ENCODE peak calls at places on chromosomes 5 and 9, in six cellular contexts. O is fibroblast of lung, D is AG04449, B is astrocyte of the cerebellum, H is A549, T is heart left ventricle. G is an unnamed sample.

GRCh38 chr9:127684576-127684975 is 22.2 kb upstream of the CFAP157 start:
- DNase-seq in O (peak; percentile 56), D (no peak), B (no peak), H (no peak), T (no peak), G (no peak)

GRCh38 chr5:33679791-33680190 is 212.0 kb downstream of the ADAMTS12 start:
- DNase-seq in O (peak; percentile 64), D (no peak), B (no peak), H (no peak), T (no peak), G (peak; percentile 68)

GRCh38 chr5:132437604-132438275 is 52.8 kb downstream of the IRF1 start:
- DNase-seq in O (peak; percentile 89), D (peak; percentile 85), B (no peak), H (peak; percentile 46), T (peak; percentile 86), G (peak; percentile 85)

GRCh38 chr9:1222511-1222910 is 172.4 kb downstream of the DMRT2 start:
- DNase-seq in O (peak; percentile 35), D (no peak), B (no peak), H (no peak), T (no peak), G (no peak)

GRCh38 chr5:35859101-35859661 is 2.5 kb downstream of the IL7R start:
- DNase-seq in O (peak; percentile 74), D (no peak), B (no peak), H (no peak), T (no peak), G (no peak)

GRCh38 chr9:2039294-2040180 is 24.4 kb downstream of the SMARCA2 start:
- DNase-seq in O (no peak), D (no peak), B (no peak), H (no peak), T (no peak), G (no peak)

GRCh38 chr5:113119271-113119924 is 142.8 kb downstream of the DCP2 start:
- DNase-seq in O (no peak), D (no peak), B (no peak), H (no peak), T (peak; percentile 70), G (no peak)

GRCh38 chr9:98379572-98379971 is 124.1 kb upstream of the TBC1D2 start:
- DNase-seq in O (no peak), D (no peak), B (no peak), H (no peak), T (no peak), G (no peak)

GRCh38 chr5:169148066-169148740 is 152.7 kb downstream of the SLIT3 start:
- DNase-seq in O (no peak), D (no peak), B (no peak), H (no peak), T (no peak), G (no peak)

GRCh38 chr5:67530609-67531255 is 334.1 kb upstream of the CD180 start:
- DNase-seq in O (peak; percentile 2), D (no peak), B (no peak), H (no peak), T (no peak), G (peak; percentile 20)

GRCh38 chr5:146947181-146947941 is 68.8 kb upstream of the PPP2R2B start:
- DNase-seq in O (no peak), D (no peak), B (no peak), H (peak; percentile 27), T (no peak), G (no peak)

GRCh38 chr5:155380480-155380879 is 366.9 kb downstream of the KIF4B start:
- DNase-seq in O (no peak), D (no peak), B (no peak), H (no peak), T (no peak), G (no peak)

GRCh38 chr9:15482146-15482545 is 28.6 kb downstream of the PSIP1 start:
- DNase-seq in O (no peak), D (no peak), B (no peak), H (no peak), T (no peak), G (no peak)

GRCh38 chr9:88741335-88741734 is 206.4 kb downstream of the NXNL2 start:
- DNase-seq in O (no peak), D (no peak), B (no peak), H (peak; percentile 44), T (no peak), G (no peak)

GRCh38 chr5:73103885-73104284 is 16.5 kb upstream of the TMEM171 start:
- DNase-seq in O (no peak), D (no peak), B (no peak), H (no peak), T (no peak), G (no peak)

GRCh38 chr5:62496876-62497275 is 81.7 kb upstream of the LRRC70 start:
- DNase-seq in O (no peak), D (no peak), B (no peak), H (no peak), T (no peak), G (no peak)

GRCh38 chr5:148623741-148624140 is 30.6 kb downstream of the HTR4 start:
- DNase-seq in O (peak; percentile 3), D (no peak), B (no peak), H (no peak), T (no peak), G (no peak)

GRCh38 chr5:7886849-7887460 is 18.0 kb downstream of the MTRR start:
- DNase-seq in O (peak; percentile 60), D (no peak), B (peak; percentile 55), H (peak; percentile 50), T (no peak), G (no peak)

GRCh38 chr5:68380071-68380470 is 164.5 kb downstream of the PIK3R1 start:
- DNase-seq in O (no peak), D (no peak), B (no peak), H (no peak), T (no peak), G (no peak)

GRCh38 chr5:124949862-124950261 is 203.4 kb upstream of the ZNF608 start:
- DNase-seq in O (no peak), D (no peak), B (no peak), H (no peak), T (no peak), G (no peak)

GRCh38 chr5:93532370-93532769 is 48.6 kb downstream of the NR2F1-AS1 start:
- DNase-seq in O (peak; percentile 94), D (peak; percentile 79), B (peak; percentile 99), H (peak; percentile 9), T (peak; percentile 64), G (peak; percentile 95)

GRCh38 chr5:153969563-153969895 is 69.2 kb downstream of the FAM114A2 start:
- DNase-seq in O (no peak), D (no peak), B (no peak), H (no peak), T (no peak), G (no peak)

GRCh38 chr5:153968761-153969562 is 69.7 kb downstream of the FAM114A2 start:
- DNase-seq in O (no peak), D (no peak), B (no peak), H (no peak), T (no peak), G (no peak)

GRCh38 chr5:153964201-153965101 is 74.3 kb downstream of the FAM114A2 start:
- DNase-seq in O (no peak), D (no peak), B (no peak), H (no peak), T (no peak), G (no peak)

GRCh38 chr5:153960269-153961215 is 78.2 kb downstream of the FAM114A2 start:
- DNase-seq in O (peak; percentile 12), D (no peak), B (no peak), H (no peak), T (no peak), G (no peak)

GRCh38 chr5:153965102-153965645 is 73.5 kb downstream of the FAM114A2 start:
- DNase-seq in O (peak; percentile 32), D (no peak), B (peak; percentile 48), H (peak; percentile 59), T (no peak), G (no peak)
- H3K4me3 ChIP-seq in O (no peak overlapping the region), D (peak overlapping the region; percentile 29), B (peak overlapping the region; percentile 29), H (no peak overlapping the region), T (peak overlapping the region; percentile 34), G (peak overlapping the region; percentile 20)

GRCh38 chr9:112717669-112718331 is at the start of gene INIP:
- DNase-seq in O (peak; percentile 96), D (peak; percentile 65), B (peak; percentile 77), H (peak; percentile 97), T (peak; percentile 97), G (peak; percentile 87)

GRCh38 chr9:112711050-112711689 is 6.7 kb downstream of the INIP start:
- DNase-seq in O (peak; percentile 41), D (no peak), B (peak; percentile 39), H (peak; percentile 42), T (no peak), G (no peak)

GRCh38 chr9:112712678-112713077 is 5.2 kb downstream of the INIP start:
- DNase-seq in O (no peak), D (no peak), B (no peak), H (no peak), T (no peak), G (no peak)
- H3K4me3 ChIP-seq in O (no peak overlapping the region), D (no peak overlapping the region), B (no peak overlapping the region), H (no peak overlapping the region), T (no peak overlapping the region), G (no peak overlapping the region)

GRCh38 chr9:19466268-19466639 is 57.4 kb downstream of the ACER2 start:
- DNase-seq in O (no peak), D (no peak), B (no peak), H (no peak), T (no peak), G (no peak)

GRCh38 chr9:19465571-19466267 is 56.9 kb downstream of the ACER2 start:
- DNase-seq in O (no peak), D (no peak), B (no peak), H (no peak), T (no peak), G (no peak)

GRCh38 chr9:19461135-19461534 is 52.3 kb downstream of the ACER2 start:
- DNase-seq in O (no peak), D (no peak), B (no peak), H (no peak), T (no peak), G (no peak)

GRCh38 chr9:19464764-19465570 is 56.2 kb downstream of the ACER2 start:
- DNase-seq in O (peak; percentile 78), D (no peak), B (peak; percentile 72), H (peak; percentile 79), T (peak; percentile 59), G (peak; percentile 34)

GRCh38 chr9:19464061-19464763 is 55.4 kb downstream of the ACER2 start:
- DNase-seq in O (no peak), D (no peak), B (no peak), H (no peak), T (no peak), G (no peak)
- H3K4me3 ChIP-seq in O (peak overlapping the region; percentile 15), D (peak overlapping the region; percentile 50), B (peak overlapping the region; percentile 39), H (peak overlapping the region; percentile 48), T (peak overlapping the region; percentile 67), G (peak overlapping the region; percentile 36)

GRCh38 chr5:138910546-138911185 is 35.5 kb upstream of the LRRTM2 start:
- DNase-seq in O (no peak), D (no peak), B (no peak), H (no peak), T (no peak), G (no peak)
- H3K4me3 ChIP-seq in O (no peak overlapping the region), D (no peak overlapping the region), B (no peak overlapping the region), H (no peak overlapping the region), T (no peak overlapping the region), G (no peak overlapping the region)

GRCh38 chr5:172833372-172833690 is 720 bp upstream of the ERGIC1 start:
- DNase-seq in O (no peak), D (no peak), B (no peak), H (no peak), T (no peak), G (no peak)
- H3K4me3 ChIP-seq in O (no peak overlapping the region), D (peak overlapping the region; percentile 91), B (no peak overlapping the region), H (peak overlapping the region; percentile 99), T (peak overlapping the region; percentile 93), G (peak overlapping the region; percentile 91)